ENCODE peak calls at places on chromosome 2, in four cellular contexts. U, H, Y and E are unnamed samples.

GRCh38 chr2:201886504-201886903 is 80.2 kb downstream of the CDK15 start:
- DNase-seq in U (peak; percentile 70), H (no peak), Y (no peak), E (no peak)

GRCh38 chr2:145688156-145688555 is 1168.2 kb upstream of the ZEB2 start:
- DNase-seq in U (no peak), H (no peak), Y (no peak), E (no peak)

GRCh38 chr2:231427116-231427515 is 31.6 kb downstream of the B3GNT7 start:
- DNase-seq in U (no peak), H (no peak), Y (no peak), E (no peak)

GRCh38 chr2:23566236-23567142 is 181.5 kb downstream of the KLHL29 start:
- DNase-seq in U (peak; percentile 33), H (no peak), Y (peak; percentile 53), E (no peak)

GRCh38 chr2:69915050-69915945 is at the start of gene MXD1:
- DNase-seq in U (peak; percentile 9), H (no peak), Y (peak; percentile 22), E (no peak)

GRCh38 chr2:31070339-31070738 is 67.9 kb downstream of the GALNT14 start:
- DNase-seq in U (no peak), H (no peak), Y (no peak), E (no peak)

GRCh38 chr2:56682397-56682760 is 498.6 kb downstream of the CCDC85A start:
- DNase-seq in U (no peak), H (no peak), Y (no peak), E (no peak)

GRCh38 chr2:239884051-239884405 is 141.1 kb downstream of the NDUFA10 start:
- DNase-seq in U (no peak), H (peak; percentile 5), Y (no peak), E (no peak)

GRCh38 chr2:178553047-178553446 is 72.8 kb downstream of the PLEKHA3 start:
- DNase-seq in U (peak; percentile 79), H (no peak), Y (no peak), E (peak; percentile 41)

GRCh38 chr2:168988755-168989154 is 42.4 kb downstream of the ABCB11 start:
- DNase-seq in U (no peak), H (no peak), Y (no peak), E (no peak)

GRCh38 chr2:241932895-241933174 is 63.3 kb downstream of the RTP5 start:
- DNase-seq in U (no peak), H (no peak), Y (no peak), E (no peak)

GRCh38 chr2:241931084-241931975 is 61.8 kb downstream of the RTP5 start:
- DNase-seq in U (no peak), H (no peak), Y (no peak), E (no peak)

GRCh38 chr2:241933175-241933911 is 63.8 kb downstream of the RTP5 start:
- DNase-seq in U (peak; percentile 62), H (no peak), Y (no peak), E (no peak)

GRCh38 chr2:241929551-241930490 is 60.3 kb downstream of the RTP5 start:
- DNase-seq in U (no peak), H (no peak), Y (no peak), E (no peak)

DNA sequence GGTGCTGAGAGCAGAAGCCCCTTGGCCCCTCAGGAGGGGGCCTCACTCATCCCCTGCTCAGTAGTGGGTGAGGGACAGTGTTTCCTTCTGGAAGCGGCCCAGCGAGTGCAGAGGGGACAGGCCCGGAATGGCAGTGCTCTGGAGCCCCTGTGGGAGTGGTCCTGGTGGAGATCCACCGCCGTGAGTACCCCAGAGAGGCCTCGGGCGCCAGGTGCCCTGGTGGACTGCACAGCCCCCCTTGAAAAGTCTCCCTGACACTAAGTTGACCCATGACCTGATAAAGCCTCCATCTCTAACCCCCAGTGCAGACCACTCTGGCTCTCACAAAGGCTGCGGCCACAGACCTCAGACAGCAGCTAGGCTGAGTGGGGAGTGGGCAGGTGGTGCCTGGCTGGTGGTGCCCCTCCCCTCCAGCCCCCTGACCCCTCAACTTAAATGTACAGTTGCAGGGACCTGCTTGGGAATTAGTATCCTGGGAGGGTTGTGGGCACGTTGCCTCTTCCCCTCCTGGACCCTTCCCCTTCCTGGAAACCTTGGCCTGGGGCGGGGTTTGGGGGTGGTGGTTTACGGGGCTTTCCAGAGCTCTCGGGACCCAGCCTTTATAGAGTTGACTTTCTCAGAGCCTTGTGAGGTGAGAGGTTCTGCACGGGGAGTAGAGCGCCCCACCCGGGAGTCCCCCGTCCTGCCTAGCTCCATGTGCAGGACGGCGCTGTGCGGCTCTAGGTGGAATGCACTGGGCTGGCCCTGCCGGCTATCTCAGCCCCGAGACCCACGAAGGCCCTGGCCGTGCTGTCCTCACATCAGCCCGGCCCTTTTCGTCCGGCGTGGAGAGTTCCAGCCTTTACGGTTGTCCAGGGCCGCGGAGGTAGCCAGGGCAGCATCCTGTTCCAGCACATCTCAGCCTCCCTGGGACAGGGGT is 62.7 kb downstream of the RTP5 start:
- DNase-seq in U (no peak), H (no peak), Y (no peak), E (no peak)
- TF ChIP-seq CTCF in U (no peak), H (no peak), Y (no peak), E (no peak)

GRCh38 chr2:43226558-43226954 is at the start of gene ZFP36L2:
- DNase-seq in U (peak; percentile 92), H (peak; percentile 95), Y (peak; percentile 91), E (peak; percentile 83)
- TF ChIP-seq CTCF in U (no peak), H (no peak), Y (peak; percentile 10), E (no peak)

GRCh38 chr2:60552851-60553495 is 481 bp downstream of the BCL11A start:
- DNase-seq in U (no peak), H (no peak), Y (peak; percentile 44), E (no peak)

GRCh38 chr2:60553496-60553991 is at the start of gene BCL11A:
- DNase-seq in U (peak; percentile 52), H (peak; percentile 75), Y (peak; percentile 71), E (peak; percentile 44)

GRCh38 chr2:60555066-60555793 is 1.8 kb upstream of the BCL11A start:
- DNase-seq in U (peak; percentile 70), H (peak; percentile 61), Y (peak; percentile 66), E (peak; percentile 37)

GRCh38 chr2:60554649-60555065 is 1.2 kb upstream of the BCL11A start:
- DNase-seq in U (no peak), H (no peak), Y (peak; percentile 49), E (no peak)

DNA sequence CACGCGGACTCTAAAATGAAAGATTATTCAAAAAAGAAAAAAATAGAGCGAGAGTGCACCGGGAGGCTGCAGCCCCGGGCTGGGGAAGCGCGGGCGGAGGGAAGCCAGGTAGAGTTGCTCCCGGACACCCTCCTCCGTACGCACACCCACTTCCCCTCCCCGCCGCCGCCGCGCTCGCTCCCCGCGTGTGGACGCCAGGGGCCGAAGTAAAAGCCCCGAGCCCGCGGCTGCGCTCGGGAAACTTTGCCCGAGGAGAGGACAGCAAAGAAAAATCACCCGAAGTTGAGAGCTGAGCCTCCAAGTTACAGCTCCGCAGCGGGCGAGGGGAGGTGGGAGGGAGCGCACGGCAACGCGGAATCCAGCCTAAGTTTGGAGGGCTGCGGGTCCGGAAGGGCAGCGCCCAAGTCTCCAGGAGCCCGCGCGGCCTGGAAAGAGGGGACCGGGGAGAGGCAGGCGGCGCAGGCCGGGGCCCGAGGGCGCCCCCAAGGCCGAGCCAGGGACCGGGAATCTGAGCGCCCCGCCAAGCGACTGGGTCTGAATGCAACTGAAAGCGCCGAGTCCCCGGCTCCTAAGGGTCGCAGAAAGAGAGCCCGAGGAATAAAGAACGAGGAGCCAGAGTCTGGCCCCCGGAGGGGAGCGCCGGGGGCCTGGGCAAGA is 666 bp upstream of the BCL11A start:
- DNase-seq in U (no peak), H (peak; percentile 50), Y (peak; percentile 70), E (no peak)
- TF ChIP-seq CTCF in U (peak; percentile 13), H (no peak), Y (no peak), E (no peak)

DNA sequence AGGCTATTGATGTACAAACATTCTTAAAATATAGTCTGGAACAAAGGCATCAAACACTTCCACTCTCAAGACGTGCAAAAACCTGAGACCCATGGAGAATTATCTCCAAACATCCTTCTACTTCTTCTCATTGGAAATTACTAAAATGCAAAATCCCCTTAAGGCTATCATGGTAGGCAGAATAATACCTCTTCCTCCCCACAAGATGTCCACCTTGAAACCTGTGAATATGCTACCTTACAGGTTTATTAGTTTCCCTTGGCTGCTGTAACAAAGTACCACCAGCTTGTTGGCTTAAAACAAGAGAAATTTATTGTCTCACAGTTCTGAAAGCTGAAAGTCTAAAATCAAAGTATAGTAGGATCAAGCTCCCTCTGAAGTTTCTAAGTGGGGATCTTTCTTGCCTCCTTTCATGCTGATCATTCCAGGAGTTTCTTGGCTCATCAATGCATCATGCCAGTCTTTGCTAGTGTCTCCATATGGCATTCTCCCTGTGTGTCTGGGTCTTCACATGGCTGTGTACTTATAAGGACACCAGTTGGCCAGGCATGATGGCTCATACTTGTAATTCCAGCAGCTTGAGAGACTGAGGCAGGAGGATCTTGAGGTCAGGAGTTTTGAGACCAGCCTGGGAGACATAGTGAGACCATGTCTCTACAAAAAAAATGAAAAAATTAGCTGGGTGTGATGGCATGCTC is 163.7 kb upstream of the NCK2 start:
- DNase-seq in U (no peak), H (no peak), Y (no peak), E (no peak)
- TF ChIP-seq CTCF in U (no peak), H (no peak), Y (no peak), E (no peak)

GRCh38 chr2:29295843-29296242 is 180.6 kb downstream of the CLIP4 start:
- DNase-seq in U (peak; percentile 28), H (no peak), Y (peak; percentile 23), E (no peak)
- TF ChIP-seq CTCF in U (peak; percentile 65), H (no peak), Y (peak; percentile 19), E (peak; percentile 39)

GRCh38 chr2:71778514-71779305 is 325.3 kb downstream of the DYSF start:
- DNase-seq in U (no peak), H (no peak), Y (no peak), E (no peak)
- TF ChIP-seq CTCF in U (peak; percentile 53), H (no peak), Y (no peak), E (peak; percentile 45)

DNA sequence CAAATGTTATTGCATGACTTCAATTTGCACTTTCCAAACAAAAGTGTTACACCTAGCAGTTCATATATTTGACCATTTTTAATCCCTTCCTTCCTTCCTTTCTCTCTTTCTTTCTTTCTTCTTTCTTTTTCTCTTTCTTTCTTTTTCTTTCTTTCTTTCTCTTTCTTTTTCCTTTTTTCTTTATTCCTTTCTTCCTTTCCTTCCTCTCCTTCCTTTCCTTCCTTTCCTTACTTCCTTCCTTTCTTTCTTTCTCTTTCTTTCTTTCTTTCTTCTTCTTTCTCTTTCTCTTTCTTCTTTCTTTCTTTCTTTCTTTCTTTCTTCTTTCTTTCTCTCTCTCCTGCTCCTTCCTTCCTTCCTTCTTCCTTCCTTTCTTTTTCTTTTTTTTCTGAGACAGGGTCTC is 146.7 kb upstream of the ALKAL2 start:
- DNase-seq in U (no peak), H (no peak), Y (no peak), E (no peak)
- TF ChIP-seq CTCF in U (no peak), H (no peak), Y (no peak), E (no peak)